ENCODE peak calls at places on chromosomes 1 and 21, in four cellular contexts. L is AG08396; E is HTR-8/SVneo; T is activated naive CD8-positive, alpha-beta T cell treated with anti-CD3 and anti-CD28 coated beads, Interleukin-2, amount 10 ng/mL, durations not matched to agents 7 days and 5 days. Y is an unnamed sample.

GRCh38 chr1:161019767-161020572 is 982 bp downstream of the F11R start:
- DNase-seq in E (no peak), L (no peak), T (no peak), Y (peak)

GRCh38 chr21:40173833-40174232 is 306.6 kb downstream of the PCP4 start:
- DNase-seq in E (no peak), T (no peak), L (no peak), Y (no peak)

GRCh38 chr1:55050283-55050682 is 10.9 kb downstream of the PCSK9 start:
- DNase-seq in L (peak), E (no peak), T (no peak), Y (peak)

GRCh38 chr1:27868932-27869718 is 3.2 kb upstream of the THEMIS2 start:
- DNase-seq in E (no peak), L (no peak), T (peak), Y (no peak)

GRCh38 chr1:68346192-68346808 is 103.5 kb downstream of the RPE65 start:
- DNase-seq in E (peak), L (no peak), T (no peak), Y (peak)

GRCh38 chr1:109793486-109794318 is 30.0 kb upstream of the EPS8L3 start:
- DNase-seq in T (peak), L (peak), E (no peak), Y (peak)

GRCh38 chr1:226974544-226975258 is 34.6 kb downstream of the COQ8A start:
- DNase-seq in T (no peak), E (no peak), L (no peak), Y (no peak)

GRCh38 chr1:169595764-169596711 is 9.8 kb upstream of the F5 start:
- DNase-seq in L (peak), E (no peak), T (no peak), Y (peak)

GRCh38 chr1:178030452-178030851 is 60.6 kb upstream of the SEC16B start:
- DNase-seq in L (no peak), E (no peak), T (no peak), Y (no peak)

GRCh38 chr1:214022229-214022791 is 34.5 kb downstream of the PROX1 start:
- DNase-seq in E (no peak), T (no peak), L (no peak), Y (no peak)

GRCh38 chr21:23955130-23955873 is 1652.0 kb downstream of the MRPL39 start:
- DNase-seq in L (no peak), T (no peak), E (no peak), Y (no peak)

GRCh38 chr1:150576367-150576711 is 3.1 kb downstream of the MCL1 start:
- DNase-seq in T (no peak), E (no peak), L (no peak), Y (no peak)

GRCh38 chr1:87853576-87854351 is 525.1 kb downstream of the LMO4 start:
- DNase-seq in T (no peak), L (peak), E (no peak), Y (peak)

GRCh38 chr21:31752352-31752751 is 20.4 kb upstream of the SCAF4 start:
- DNase-seq in L (peak), T (no peak), E (no peak), Y (peak)

GRCh38 chr1:18861590-18861989 is 2.1 kb upstream of the TAS1R2 start:
- DNase-seq in E (no peak), L (no peak), T (no peak), Y (no peak)

GRCh38 chr1:192516776-192517297 is 58.7 kb upstream of the RGS1 start:
- DNase-seq in L (no peak), T (no peak), E (no peak), Y (no peak)

GRCh38 chr1:102434421-102434820 is 437.7 kb upstream of the OLFM3 start:
- DNase-seq in T (no peak), L (no peak), E (no peak), Y (peak)

GRCh38 chr21:32826317-32827167 is 55.0 kb upstream of the PAXBP1 start:
- DNase-seq in E (peak), T (no peak), L (peak), Y (peak)

GRCh38 chr1:17564458-17565393 is 25.2 kb downstream of the ARHGEF10L start:
- DNase-seq in L (no peak), E (no peak), T (no peak), Y (no peak)

GRCh38 chr1:16120411-16120810 is 35.5 kb downstream of the EPHA2 start:
- DNase-seq in L (no peak), E (no peak), T (no peak), Y (no peak)

Y was measured in GM03348.